ENCODE peak calls at places on chromosomes 2 and 18, in six cellular contexts. S is neural crest cell, G is fibroblast of lung, Z is upper lobe of right lung, Y is Ammon's horn, V is anterior cingulate cortex. P is an unnamed sample.

GRCh38 chr2:66567000-66567399 is 132.1 kb downstream of the MEIS1 start:
- DNase-seq in S (no peak), G (no peak), Z (no peak), Y (no peak), V (no peak), P (no peak)

GRCh38 chr2:213238753-213239591 is 45.3 kb upstream of the SPAG16 start:
- DNase-seq in S (no peak), G (peak), Z (no peak), Y (no peak), V (no peak), P (peak)

GRCh38 chr2:5315512-5315911 is 376.7 kb upstream of the SOX11 start:
- DNase-seq in S (no peak), G (no peak), Z (no peak), Y (no peak), V (no peak), P (no peak)

GRCh38 chr2:70111752-70112591 is 24.7 kb downstream of the PCBP1 start:
- DNase-seq in S (no peak), G (no peak), Z (no peak), Y (no peak), V (no peak), P (peak)

GRCh38 chr2:157302492-157303099 is 23.0 kb downstream of the ERMN start:
- DNase-seq in S (peak), G (peak), Z (no peak), Y (peak), V (peak), P (peak)

GRCh38 chr18:35110554-35111058 is 69.4 kb downstream of the MAPRE2 start:
- DNase-seq in S (no peak), G (no peak), Z (no peak), Y (no peak), V (no peak), P (no peak)

GRCh38 chr2:211367252-211367651 is 810.9 kb downstream of the CPS1 start:
- DNase-seq in S (no peak), G (no peak), Z (no peak), Y (no peak), V (no peak), P (no peak)

GRCh38 chr2:59080465-59081181 is 839.5 kb upstream of the FANCL start:
- DNase-seq in S (no peak), G (no peak), Z (no peak), Y (no peak), V (no peak), P (no peak)

GRCh38 chr2:234137400-234138014 is 87.0 kb downstream of the SPP2 start:
- DNase-seq in S (no peak), G (no peak), Z (no peak), Y (no peak), V (no peak), P (no peak)

GRCh38 chr2:230155359-230155758 is 64.4 kb downstream of the SP110 start:
- DNase-seq in S (no peak), G (no peak), Z (no peak), Y (no peak), V (no peak), P (no peak)

GRCh38 chr18:63567276-63567675 is 19.9 kb upstream of the SERPINB13 start:
- DNase-seq in S (no peak), G (no peak), Z (no peak), Y (no peak), V (no peak), P (no peak)

GRCh38 chr2:177325554-177325953 is 61.0 kb upstream of the NFE2L2 start:
- DNase-seq in S (no peak), G (no peak), Z (no peak), Y (no peak), V (no peak), P (no peak)

GRCh38 chr2:152348388-152348787 is 13.4 kb downstream of the FMNL2 start:
- DNase-seq in S (no peak), G (no peak), Z (no peak), Y (no peak), V (no peak), P (peak)

GRCh38 chr2:217827430-217828201 is 175.2 kb downstream of the TNS1 start:
- DNase-seq in S (no peak), G (peak), Z (peak), Y (no peak), V (no peak), P (peak)

GRCh38 chr18:57107141-57107832 is 39.6 kb upstream of the BOD1L2 start:
- DNase-seq in S (peak), G (peak), Z (no peak), Y (peak), V (no peak), P (peak)

P was measured in fibroblast of mammary gland.